ENCODE peak calls at places on chromosome 1, in seven cellular contexts. L is CD4-positive, alpha-beta T cell; X is renal cortical epithelial cell; Z is PC-9; W is T-helper 2 cell; F is psoas muscle; R is stimulated activated effector memory CD8-positive, alpha-beta T cell treated with anti-CD3 and anti-CD28 coated beads, Interleukin-12 subunit alpha, Interleukin-12 subunit beta, amount 100 ng/mL, for 72 hours. H is an unnamed sample.

GRCh38 chr1:87778896-87779295 is 450.2 kb downstream of the LMO4 start:
- DNase-seq in L (no peak), X (peak; percentile 31), Z (no peak), W (no peak), F (no peak), R (no peak), H (no peak)

GRCh38 chr1:23924601-23925000 is 11.4 kb upstream of the CNR2 start:
- DNase-seq in L (no peak), X (no peak), Z (no peak), W (no peak), F (no peak), R (no peak), H (no peak)

GRCh38 chr1:227002531-227003049 is 62.5 kb downstream of the COQ8A start:
- DNase-seq in L (no peak), X (no peak), Z (no peak), W (no peak), F (no peak), R (no peak), H (no peak)

GRCh38 chr1:197737916-197738315 is 37.4 kb downstream of the DENND1B start:
- DNase-seq in L (no peak), X (no peak), Z (no peak), W (no peak), F (no peak), R (no peak), H (no peak)

GRCh38 chr1:205013683-205014367 is 29.2 kb upstream of the CNTN2 start:
- DNase-seq in L (no peak), X (peak; percentile 8), Z (peak; percentile 5), W (no peak), F (no peak), R (no peak), H (peak; percentile 33)

GRCh38 chr1:29708381-29708780 is 472.1 kb downstream of the PTPRU start:
- DNase-seq in L (no peak), X (no peak), Z (no peak), W (no peak), F (peak; percentile 12), R (no peak), H (no peak)

GRCh38 chr1:50829010-50829958 is 130.8 kb downstream of the FAF1 start:
- DNase-seq in L (no peak), X (peak; percentile 71), Z (no peak), W (no peak), F (no peak), R (no peak), H (no peak)

GRCh38 chr1:6785721-6786505 is 659 bp downstream of the CAMTA1 start:
- DNase-seq in L (peak; percentile 27), X (no peak), Z (peak; percentile 41), W (peak; percentile 15), F (peak; percentile 66), R (peak; percentile 74), H (no peak)

GRCh38 chr1:12572506-12572905 is 45.5 kb downstream of the DHRS3 start:
- DNase-seq in L (no peak), X (peak; percentile 15), Z (no peak), W (no peak), F (no peak), R (no peak), H (no peak)

GRCh38 chr1:63272811-63273210 is 49.6 kb upstream of the FOXD3 start:
- DNase-seq in L (no peak), X (no peak), Z (no peak), W (no peak), F (no peak), R (no peak), H (no peak)

GRCh38 chr1:54230507-54231339 is 30.8 kb downstream of the MRPL37 start:
- DNase-seq in L (no peak), X (no peak), Z (no peak), W (peak; percentile 53), F (no peak), R (peak; percentile 69), H (no peak)

GRCh38 chr1:244284641-244285156 is 167.0 kb downstream of the ADSS2 start:
- DNase-seq in L (no peak), X (no peak), Z (no peak), W (no peak), F (no peak), R (no peak), H (no peak)

GRCh38 chr1:10649484-10650201 is 146.8 kb downstream of the CASZ1 start:
- DNase-seq in L (no peak), X (no peak), Z (no peak), W (no peak), F (no peak), R (no peak), H (no peak)

GRCh38 chr1:236027096-236027495 is 37.8 kb downstream of the NID1 start:
- DNase-seq in L (no peak), X (no peak), Z (no peak), W (no peak), F (no peak), R (no peak), H (no peak)